ENCODE peak calls at places on chromosome 4, in four cellular contexts. T is IMR-90, D is cardiac muscle cell, P is sigmoid colon. O is an unnamed sample. For H3K9me3, the result is how much of the 10 kb centered on the place peaks cover.

GRCh38 chr4:24693636-24694035 is 101.7 kb upstream of the SOD3 start:
- DNase-seq in P (no peak), D (peak), T (no peak), O (no peak)

GRCh38 chr4:2416564-2417195 is 1.8 kb downstream of the ZFYVE28 start:
- DNase-seq in D (no peak), T (no peak), P (no peak), O (no peak)

GRCh38 chr4:93515208-93515607 is 313.3 kb upstream of the ATOH1 start:
- DNase-seq in T (no peak), P (no peak), D (no peak), O (no peak)

GRCh38 chr4:129641179-129641578 is 545.2 kb downstream of the C4orf33 start:
- DNase-seq in P (peak), T (peak), D (peak), O (no peak)

GRCh38 chr4:1201851-1202525 is 29.6 kb upstream of the SPON2 start:
- DNase-seq in P (peak), T (peak), D (peak), O (peak)

GRCh38 chr4:3865986-3866812 is 100.0 kb downstream of the ADRA2C start:
- DNase-seq in T (no peak), P (peak), D (no peak), O (no peak)

GRCh38 chr4:121686265-121686664 is 10.5 kb downstream of the ANXA5 start:
- DNase-seq in D (no peak), T (no peak), P (no peak), O (no peak)

GRCh38 chr4:92677805-92678204 is 374.0 kb downstream of the GRID2 start:
- DNase-seq in D (no peak), T (no peak), P (no peak), O (no peak)

GRCh38 chr4:139887962-139888735 is 222.5 kb downstream of the MGST2 start:
- DNase-seq in D (no peak), P (no peak), T (no peak), O (no peak)

GRCh38 chr4:57102050-57102564 is 8.1 kb downstream of the IGFBP7 start:
- DNase-seq in T (peak), D (peak), P (peak), O (peak)

GRCh38 chr4:83546796-83547195 is 10.9 kb downstream of the GPAT3 start:
- DNase-seq in D (peak), T (no peak), P (no peak), O (no peak)

GRCh38 chr4:99458911-99459447 is 23.8 kb upstream of the ADH7 start:
- DNase-seq in T (peak), P (no peak), D (peak), O (no peak)

GRCh38 chr4:176547005-176547404 is 227.2 kb downstream of the SPCS3 start:
- DNase-seq in D (peak), T (peak), P (no peak), O (peak)

GRCh38 chr4:183729430-183730328 is 70.6 kb downstream of the TRAPPC11 start:
- DNase-seq in T (peak), P (no peak), D (peak), O (no peak)

GRCh38 chr4:7679431-7679830 is 244.7 kb upstream of the PSAPL1 start:
- DNase-seq in T (no peak), P (no peak), D (no peak), O (no peak)

GRCh38 chr4:1600811-1601532 is 83.1 kb downstream of the FAM53A start:
- DNase-seq in D (no peak), P (peak), T (no peak), O (no peak)

GRCh38 chr4:36053931-36054330 is 190.4 kb downstream of the ARAP2 start:
- DNase-seq in T (no peak), P (no peak), D (no peak), O (no peak)

GRCh38 chr4:177228599-177228998 is 81.1 kb upstream of the NEIL3 start:
- DNase-seq in P (no peak), D (no peak), T (no peak), O (no peak)

GRCh38 chr4:106344324-106344970 is 24.1 kb downstream of the GIMD1 start:
- DNase-seq in T (peak), P (no peak), D (peak), O (peak)

GRCh38 chr4:35525192-35525978 is 718.9 kb downstream of the ARAP2 start:
- DNase-seq in P (no peak), D (no peak), T (no peak), O (no peak)

GRCh38 chr4:8192748-8193738 is 6.0 kb upstream of the SH3TC1 start:
- DNase-seq in T (peak), P (no peak), D (peak), O (no peak)

GRCh38 chr4:1236103-1236641 is 12.8 kb downstream of the CTBP1 start:
- DNase-seq in D (no peak), P (peak), T (no peak), O (no peak)

GRCh38 chr4:160233141-160233540 is 1130.3 kb downstream of the RAPGEF2 start:
- DNase-seq in P (no peak), T (no peak), D (no peak), O (no peak)

GRCh38 chr4:113827285-113827684 is 65.7 kb upstream of the CAMK2D start:
- DNase-seq in P (no peak), T (peak), D (no peak), O (no peak)

GRCh38 chr4:83272900-83273299 is 11.7 kb downstream of the COQ2 start:
- DNase-seq in D (no peak), P (no peak), T (no peak), O (no peak)

DNA sequence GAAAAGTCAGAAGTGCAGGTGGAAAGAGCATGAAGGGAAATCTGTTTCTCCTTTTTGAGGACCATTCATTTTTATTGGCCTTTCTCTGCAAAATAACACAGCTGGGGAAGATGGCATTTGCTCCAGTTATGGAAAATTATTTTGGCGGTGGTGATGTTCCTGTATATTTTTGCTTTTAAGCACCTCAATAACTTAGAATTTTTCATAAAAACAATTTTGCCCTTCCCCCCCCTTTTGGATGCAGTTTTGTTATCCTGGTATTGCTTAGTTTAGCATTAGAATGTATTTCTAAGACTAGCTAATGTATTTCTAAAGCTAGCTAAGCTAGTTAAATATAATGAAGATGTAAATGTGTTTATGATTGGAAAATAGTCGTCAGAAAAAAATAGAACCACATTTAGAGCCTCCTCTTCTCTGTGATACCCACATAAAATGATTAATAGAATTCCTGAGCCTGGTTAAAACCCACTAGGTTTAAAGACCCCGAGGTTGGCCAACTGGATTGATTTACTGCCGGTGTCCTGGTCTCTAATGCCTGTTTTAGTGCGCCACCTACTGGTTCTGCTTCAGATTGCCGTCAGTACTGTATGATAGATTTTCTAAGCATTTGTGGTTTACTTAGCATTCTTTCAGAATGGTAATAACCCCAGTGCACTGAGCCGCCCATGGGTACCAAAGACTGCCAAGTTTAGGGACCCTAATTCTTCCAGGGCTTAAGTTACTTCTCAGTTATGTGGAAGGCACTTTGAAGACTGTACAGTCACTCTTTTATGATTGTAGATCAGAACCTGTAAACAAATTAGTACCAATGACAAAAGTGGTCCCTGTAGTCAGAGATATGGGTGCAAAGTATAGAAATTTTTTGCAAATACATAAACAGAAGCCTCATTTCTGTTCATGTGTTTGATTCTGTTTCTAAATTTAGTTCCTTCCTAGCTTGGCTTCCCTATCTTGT is 11.4 kb downstream of the KLF3 start:
- DNase-seq in T (peak), P (peak), D (peak), O (peak)
- H3K4me3 ChIP-seq in T (no peak), P (no peak), D (no peak), O (no peak)

DNA sequence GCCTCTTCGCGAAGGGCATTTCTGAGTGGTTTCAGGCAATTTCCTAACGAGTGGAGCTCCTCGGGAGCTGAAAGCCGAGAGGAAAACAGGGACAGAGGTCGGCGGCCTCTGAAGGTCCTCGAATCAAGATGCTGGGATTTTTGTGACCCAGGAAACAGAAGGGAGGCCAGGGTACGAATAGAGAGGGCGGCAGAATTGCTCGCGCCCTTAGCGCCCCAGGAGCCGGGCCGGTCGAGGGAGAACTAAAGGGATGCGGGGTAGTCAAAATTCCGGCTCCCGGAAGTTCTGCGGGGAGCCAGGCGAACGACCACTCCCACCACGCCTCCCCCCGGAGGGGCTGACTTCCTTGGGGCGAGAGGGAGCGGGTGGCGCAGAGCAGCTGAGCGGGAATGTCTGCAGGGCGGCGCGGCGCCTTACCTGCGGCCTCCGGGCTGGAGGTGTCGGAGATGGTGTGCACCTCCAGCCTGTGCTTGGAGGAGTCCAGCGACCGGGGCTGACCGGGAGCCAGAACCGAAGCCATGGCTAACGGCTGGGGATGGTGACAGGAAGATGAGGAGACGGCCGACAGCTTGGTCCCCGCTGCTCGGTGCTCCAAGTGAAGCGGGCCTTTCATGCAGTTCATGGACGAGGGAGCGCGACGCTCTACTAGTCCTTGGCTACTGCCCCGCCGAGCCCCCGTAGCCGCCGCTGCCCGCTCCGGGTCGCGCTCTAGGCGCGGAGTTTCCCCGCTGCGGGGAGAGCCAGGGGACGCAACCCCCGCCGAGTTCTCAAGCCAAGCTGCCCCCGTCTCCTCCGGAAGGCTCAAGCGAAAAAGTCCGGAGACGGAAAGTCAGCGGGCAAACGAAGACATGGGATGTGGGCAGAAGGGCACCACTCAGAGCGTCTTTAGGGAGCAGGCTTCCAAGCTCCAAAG is 782 bp downstream of the PITX2 start:
- DNase-seq in T (no peak), D (no peak), P (no peak), O (no peak)
- H3K9me3 ChIP-seq in T (under half), D (under half), P (under half), O (under half)

DNA sequence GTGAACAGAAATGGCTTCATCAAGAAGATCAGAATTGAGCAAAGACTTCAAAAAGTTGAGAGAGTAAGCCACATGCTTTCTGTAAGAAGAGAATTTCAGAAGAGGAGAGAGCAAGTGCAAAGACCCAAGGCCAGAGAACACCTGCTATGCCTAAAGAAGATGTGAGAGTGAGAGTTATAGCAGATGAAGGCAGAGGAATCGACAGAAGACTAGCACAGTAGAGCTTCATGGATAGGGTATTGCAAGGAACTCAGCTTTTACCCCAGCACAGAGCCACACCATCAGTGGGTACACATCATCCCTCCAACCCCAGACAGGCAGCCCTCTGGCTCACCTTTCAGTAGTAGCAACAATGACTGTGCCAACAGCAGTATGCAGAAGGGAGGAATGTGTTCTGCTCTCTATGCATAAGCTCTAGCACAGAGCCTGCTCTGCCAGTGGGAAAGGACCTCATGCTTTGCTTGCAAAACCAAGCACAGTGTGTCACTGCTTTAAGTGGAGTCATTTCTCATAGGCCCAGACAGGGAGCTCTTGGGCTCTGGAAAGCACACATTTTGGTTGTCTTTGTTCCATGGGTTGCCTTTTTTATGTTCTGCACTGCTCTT is 318.6 kb downstream of the NAF1 start:
- DNase-seq in T (no peak), D (no peak), P (no peak), O (no peak)
- TF ChIP-seq CTCF in T (no peak), D (no peak), P (no peak), O (no peak)

GRCh38 chr4:9942139-9942538 is 79.2 kb downstream of the SLC2A9 start:
- DNase-seq in D (no peak), T (no peak), P (no peak), O (no peak)

GRCh38 chr4:9944431-9945425 is 76.6 kb downstream of the SLC2A9 start:
- DNase-seq in D (no peak), P (no peak), T (no peak), O (no peak)

GRCh38 chr4:9943761-9944160 is 77.5 kb downstream of the SLC2A9 start:
- DNase-seq in D (no peak), P (no peak), T (no peak), O (no peak)

GRCh38 chr4:9940041-9940440 is 81.3 kb downstream of the SLC2A9 start:
- DNase-seq in P (no peak), T (no peak), D (no peak), O (no peak)

DNA sequence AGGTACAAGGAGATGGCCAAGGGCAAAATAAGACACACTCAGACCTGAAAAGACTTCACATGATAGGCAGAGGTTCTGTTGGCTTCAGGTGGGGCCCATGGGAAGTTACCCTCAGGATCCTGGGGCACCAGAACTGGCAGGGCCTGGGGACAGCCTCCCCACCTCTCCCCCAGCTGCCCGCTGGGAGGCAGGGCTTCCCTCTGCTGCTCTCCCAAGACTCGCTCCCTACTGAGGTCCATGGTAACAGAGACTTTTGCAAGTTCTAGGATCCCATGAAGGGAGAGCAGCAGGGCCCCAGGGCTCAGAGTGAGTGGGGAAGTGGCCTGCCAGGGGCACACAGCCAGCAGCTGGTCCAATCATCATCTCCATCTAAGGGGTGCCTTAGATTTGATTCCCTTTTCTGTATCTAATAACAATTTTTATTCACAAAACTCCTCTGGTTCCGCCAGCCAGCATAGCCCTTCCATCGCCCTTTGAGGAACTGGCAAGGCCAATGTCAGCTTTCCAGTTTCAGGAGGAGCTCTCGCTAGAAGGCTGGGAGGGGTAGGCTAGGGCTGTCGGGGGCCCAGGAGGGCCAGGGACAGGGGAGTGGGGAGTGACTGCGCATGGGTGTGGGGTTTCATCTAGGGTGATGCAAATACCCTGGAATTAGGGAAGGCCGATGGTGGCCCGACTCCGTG is 78.2 kb downstream of the SLC2A9 start:
- DNase-seq in T (no peak), P (no peak), D (no peak), O (no peak)
- H3K4me3 ChIP-seq in T (no peak), P (no peak), D (no peak), O (no peak)

DNA sequence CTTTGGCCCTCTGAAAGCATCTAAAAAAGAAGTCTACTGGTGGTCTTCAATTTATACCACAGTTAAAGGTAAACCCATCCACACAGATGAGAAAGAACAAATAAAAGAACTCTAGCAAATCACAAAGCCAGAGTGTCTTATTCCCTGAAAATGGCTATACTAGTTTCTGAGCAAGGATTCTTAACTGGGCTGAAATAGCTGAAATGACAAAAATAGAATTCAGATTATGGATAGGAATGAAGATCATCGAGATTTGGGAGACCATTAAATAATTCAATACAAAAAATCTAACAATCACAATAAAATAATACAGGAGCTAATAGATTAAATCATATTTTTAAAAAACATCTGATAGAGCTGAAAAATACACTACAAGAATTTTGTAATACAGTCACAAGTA is 11.8 kb downstream of the PF4 start:
- DNase-seq in D (no peak), T (no peak), P (no peak), O (no peak)
- H3K9me3 ChIP-seq in D (under half), T (under half), P (under half), O (under half)

GRCh38 chr4:169275180-169275579 is 4.4 kb upstream of the SH3RF1 start:
- DNase-seq in P (no peak), T (no peak), D (no peak), O (no peak)

GRCh38 chr4:169271692-169272007 is 894 bp upstream of the SH3RF1 start:
- DNase-seq in T (no peak), P (no peak), D (no peak), O (no peak)

GRCh38 chr4:169270810-169271691 is at the start of gene SH3RF1:
- DNase-seq in P (peak), D (peak), T (peak), O (peak)

GRCh38 chr4:169272265-169272886 is 1.6 kb upstream of the SH3RF1 start:
- DNase-seq in T (peak), P (no peak), D (peak), O (peak)

DNA sequence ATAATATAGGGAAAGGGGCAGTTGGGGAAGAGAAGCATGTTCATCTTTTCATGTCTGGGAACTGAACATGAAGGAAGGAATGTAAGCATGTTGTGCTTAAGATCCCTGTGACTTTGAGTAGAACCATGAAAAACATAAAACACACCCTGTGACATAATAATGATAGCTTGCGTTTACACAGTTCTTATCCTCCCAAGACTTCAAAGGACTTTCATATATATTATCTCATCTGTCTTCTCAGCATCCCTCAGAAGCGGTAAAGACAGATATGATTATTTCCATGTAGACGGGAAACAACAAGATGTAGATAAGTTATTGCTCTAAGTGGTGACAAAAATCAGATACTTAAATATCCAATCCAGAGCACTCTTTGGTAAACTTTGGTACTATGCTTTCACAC is 3.3 kb upstream of the SH3RF1 start:
- DNase-seq in D (no peak), P (no peak), T (no peak), O (no peak)
- TF ChIP-seq CTCF in D (no peak), P (no peak), T (no peak), O (no peak)

GRCh38 chr4:165994706-165995105 is 121.7 kb downstream of the TLL1 start:
- DNase-seq in D (peak), P (no peak), T (no peak), O (no peak)
- H3K4me3 ChIP-seq in D (no peak), P (no peak), T (no peak), O (no peak)

O was measured in AG04450.